ENCODE peak calls at places on chromosomes 3 and 15, in six cellular contexts. V is heart left ventricle, I is PC-9, X is BE2C, F is thyroid gland, A is tibial nerve. T is an unnamed sample.

GRCh38 chr3:133934073-133934970 is 38.6 kb upstream of the RAB6B start:
- DNase-seq in V (no peak), A (no peak), I (no peak), X (no peak), F (no peak), T (no peak)

GRCh38 chr15:28107111-28107893 is 8.2 kb upstream of the OCA2 start:
- DNase-seq in A (no peak), V (no peak), X (no peak), F (peak; percentile 40), I (no peak), T (peak; percentile 33)

GRCh38 chr3:174329321-174329720 is 529.8 kb upstream of the NAALADL2 start:
- DNase-seq in A (no peak), V (no peak), X (no peak), F (no peak), I (no peak), T (no peak)

GRCh38 chr15:57273366-57273765 is 102.9 kb upstream of the CGNL1 start:
- DNase-seq in A (no peak), F (no peak), V (no peak), I (no peak), X (no peak), T (no peak)

GRCh38 chr15:98794754-98795153 is 146.4 kb downstream of the IGF1R start:
- DNase-seq in F (no peak), X (no peak), A (no peak), I (no peak), V (no peak), T (no peak)

GRCh38 chr3:5296362-5296761 is 108.9 kb downstream of the EDEM1 start:
- DNase-seq in V (no peak), A (no peak), X (no peak), I (no peak), F (no peak), T (no peak)

GRCh38 chr3:45056608-45057301 is 30.7 kb downstream of the CLEC3B start:
- DNase-seq in V (peak; percentile 46), F (peak; percentile 60), A (no peak), X (no peak), I (peak; percentile 18), T (no peak)

GRCh38 chr15:66923438-66923881 is 141.9 kb upstream of the SMAD3 start:
- DNase-seq in F (peak; percentile 41), I (no peak), A (no peak), X (peak; percentile 63), V (no peak), T (no peak)

GRCh38 chr3:109257269-109257668 is 59.0 kb downstream of the DPPA2 start:
- DNase-seq in F (no peak), I (no peak), X (no peak), V (no peak), A (no peak), T (no peak)

GRCh38 chr15:53046153-53046790 is 256.1 kb upstream of the ONECUT1 start:
- DNase-seq in A (no peak), F (no peak), I (no peak), V (no peak), X (no peak), T (no peak)
- H3K9me3 ChIP-seq in A (peaks cover 13% of the 10 kb centered on the region), F (no peaks in the 10 kb centered on the region), I (no peaks in the 10 kb centered on the region), V (no peaks in the 10 kb centered on the region), X (no peaks in the 10 kb centered on the region), T (no peaks in the 10 kb centered on the region)

GRCh38 chr3:119408243-119408950 is 55.0 kb downstream of the TMEM39A start:
- DNase-seq in A (no peak), V (no peak), X (no peak), I (no peak), F (no peak), T (no peak)
- TF ChIP-seq CTCF in A (no peak), V (no peak), X (no peak), I (no peak), F (no peak), T (no peak)

GRCh38 chr3:194865081-194865480 is 179.4 kb downstream of the FAM43A start:
- DNase-seq in V (no peak), X (no peak), F (no peak), A (no peak), I (no peak), T (no peak)
- H3K4me3 ChIP-seq in V (no peak overlapping the region), X (no peak overlapping the region), F (no peak overlapping the region), A (no peak overlapping the region), I (no peak overlapping the region), T (no peak overlapping the region)

DNA sequence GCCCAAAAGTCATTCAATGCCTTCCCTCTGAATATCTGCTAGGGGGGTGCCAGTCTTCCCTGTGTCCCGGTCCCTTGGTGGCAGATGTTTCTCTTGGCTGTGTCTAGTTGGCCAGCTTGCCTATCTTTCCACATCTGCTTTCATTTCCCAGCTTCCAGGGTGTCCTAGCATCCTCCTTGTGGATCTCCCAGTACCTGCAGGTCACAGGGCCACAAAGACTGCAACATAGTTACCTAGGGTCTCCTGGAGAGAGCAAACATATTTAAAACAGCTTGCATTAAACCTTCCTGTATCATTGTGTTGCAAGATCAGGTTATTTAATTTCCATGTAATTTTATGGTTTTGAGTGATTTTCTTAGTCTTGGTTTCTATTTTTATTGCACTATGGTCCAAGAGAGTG is 400.1 kb downstream of the GRM7 start:
- DNase-seq in X (no peak), A (no peak), V (no peak), I (no peak), F (no peak), T (no peak)
- H3K9me3 ChIP-seq in X (no peaks in the 10 kb centered on the region), A (no peaks in the 10 kb centered on the region), V (no peaks in the 10 kb centered on the region), I (no peaks in the 10 kb centered on the region), F (no peaks in the 10 kb centered on the region), T (no peaks in the 10 kb centered on the region)

GRCh38 chr3:129549805-129550204 is 6.8 kb downstream of the H1-8 start:
- DNase-seq in I (no peak), F (no peak), X (no peak), V (no peak), A (no peak), T (no peak)

GRCh38 chr3:129554356-129555120 is 11.6 kb downstream of the H1-8 start:
- DNase-seq in F (no peak), I (no peak), A (no peak), V (peak; percentile 35), X (peak; percentile 21), T (no peak)

GRCh38 chr3:129553171-129553570 is 10.2 kb downstream of the H1-8 start:
- DNase-seq in A (no peak), V (no peak), F (no peak), X (peak; percentile 5), I (no peak), T (no peak)

GRCh38 chr3:129553771-129554170 is 10.8 kb downstream of the H1-8 start:
- DNase-seq in V (no peak), A (no peak), I (no peak), F (no peak), X (peak; percentile 9), T (no peak)

GRCh38 chr3:129552287-129553050 is 9.5 kb downstream of the H1-8 start:
- DNase-seq in I (no peak), X (peak; percentile 29), A (no peak), F (no peak), V (no peak), T (no peak)
- TF ChIP-seq CTCF in I (no peak), X (no peak), A (no peak), F (no peak), V (no peak), T (no peak)

DNA sequence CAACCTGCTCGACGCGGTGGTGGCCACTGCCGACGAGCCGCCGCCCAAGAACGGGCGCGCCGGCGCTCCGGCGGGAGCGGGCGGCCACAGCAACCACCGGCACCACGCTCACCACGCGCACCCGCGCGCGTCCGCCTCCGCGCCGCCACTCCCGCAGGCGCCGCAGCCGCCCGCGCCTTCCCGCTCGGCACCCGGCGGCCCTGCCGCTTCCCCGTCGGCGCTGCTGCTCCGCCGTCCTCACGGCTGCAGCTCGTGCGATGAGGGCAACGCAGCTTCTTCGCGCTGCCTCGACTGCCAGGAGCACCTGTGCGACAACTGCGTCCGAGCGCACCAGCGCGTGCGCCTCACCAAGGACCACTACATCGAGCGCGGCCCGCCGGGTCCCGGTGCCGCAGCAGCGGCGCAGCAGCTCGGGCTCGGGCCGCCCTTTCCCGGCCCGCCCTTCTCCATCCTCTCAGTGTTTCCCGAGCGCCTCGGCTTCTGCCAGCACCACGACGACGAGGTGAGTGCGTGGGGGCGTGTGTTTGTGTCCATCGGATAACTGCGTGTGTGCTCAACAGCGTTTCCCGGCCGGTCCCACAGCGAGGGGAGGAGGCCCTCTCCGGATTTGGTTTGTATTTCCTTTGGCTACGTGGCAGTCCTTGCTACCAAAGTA is 761 bp downstream of the TRIM71 start:
- DNase-seq in F (no peak), I (no peak), A (no peak), V (no peak), X (no peak), T (no peak)
- H3K4me3 ChIP-seq in F (no peak overlapping the region), I (no peak overlapping the region), A (peak overlapping the region; percentile 54), V (peak overlapping the region; percentile 49), X (no peak overlapping the region), T (no peak overlapping the region)

GRCh38 chr3:75983609-75984290 is 198.4 kb upstream of the ZNF717 start:
- DNase-seq in X (no peak), A (no peak), I (no peak), V (no peak), F (no peak), T (no peak)
- H3K9me3 ChIP-seq in X (no peaks in the 10 kb centered on the region), A (no peaks in the 10 kb centered on the region), I (no peaks in the 10 kb centered on the region), V (no peaks in the 10 kb centered on the region), F (no peaks in the 10 kb centered on the region), T (no peaks in the 10 kb centered on the region)

DNA sequence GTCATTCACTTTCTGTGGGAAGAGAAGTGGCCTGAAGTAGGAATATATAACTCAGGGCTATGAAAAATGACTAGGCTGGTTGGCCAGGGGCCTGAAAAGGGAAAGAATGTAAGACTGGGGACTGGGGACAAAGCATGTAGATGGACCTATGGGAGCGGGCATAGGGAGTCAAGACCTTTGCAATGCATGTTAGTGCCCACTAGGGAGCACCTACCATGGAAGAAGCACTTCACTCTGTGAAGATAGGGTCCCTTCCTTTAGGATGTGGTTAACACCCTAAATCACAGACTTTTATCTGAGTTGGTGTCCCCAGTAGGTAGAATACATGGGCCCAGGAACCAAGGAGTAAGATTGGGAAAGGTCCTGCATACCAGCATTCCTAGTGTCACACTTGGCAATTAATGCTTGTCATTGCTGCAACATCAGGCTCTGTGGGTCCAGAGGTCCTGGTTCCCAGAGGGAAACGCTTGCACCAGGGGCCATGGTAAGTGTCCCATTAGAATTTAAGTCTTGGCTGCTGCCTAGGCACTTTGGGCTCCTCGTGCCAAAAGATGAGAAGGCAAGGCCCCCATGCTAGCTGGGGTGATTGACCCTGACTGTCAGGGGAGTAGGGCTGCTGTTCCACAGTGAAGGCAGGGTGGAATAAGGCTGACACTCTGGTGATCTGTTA is 79.6 kb downstream of the CRYGS start:
- DNase-seq in V (no peak), I (no peak), A (no peak), X (no peak), F (no peak), T (no peak)
- TF ChIP-seq CTCF in V (no peak), I (peak; percentile 37), A (no peak), X (peak; percentile 38), F (no peak), T (no peak)

GRCh38 chr3:183254816-183255730 is 2.0 kb downstream of the B3GNT5 start:
- DNase-seq in I (peak; percentile 44), F (peak; percentile 35), A (no peak), V (no peak), X (no peak), T (no peak)
- H3K4me3 ChIP-seq in I (peak overlapping the region; percentile 96), F (peak overlapping the region; percentile 92), A (peak overlapping the region; percentile 72), V (peak overlapping the region; percentile 86), X (peak overlapping the region; percentile 68), T (peak overlapping the region; percentile 45)

T was measured in ovary.